ENCODE peak calls at places on chromosomes 7 and 10, in ten cellular contexts. E is sigmoid colon, X is fibroblast of the aortic adventitia, Y is cardiac fibroblast, B is heart right ventricle, I is psoas muscle, F is astrocyte of the spinal cord, H is retinal pigment epithelial cell, V is tibial artery, Z is pancreas. D is an unnamed sample.

GRCh38 chr7:28328161-28328560 is 84.2 kb upstream of the CREB5 start:
- DNase-seq in Y (no peak), F (no peak), Z (no peak), B (no peak), I (no peak), V (no peak), H (no peak), E (no peak), X (no peak), D (no peak)

GRCh38 chr10:79929409-79929904 is 19.4 kb downstream of the SFTPD start:
- DNase-seq in I (peak), E (peak), H (no peak), F (peak), Y (peak), V (peak), X (peak), B (peak), Z (peak), D (peak)

GRCh38 chr10:97666992-97667391 is 20.0 kb downstream of the AVPI1 start:
- DNase-seq in H (no peak), X (no peak), I (no peak), Z (no peak), V (no peak), E (no peak), F (no peak), B (no peak), Y (no peak), D (no peak)

GRCh38 chr10:95674643-95675042 is 18.1 kb upstream of the ALDH18A1 start:
- DNase-seq in Z (no peak), B (no peak), H (no peak), F (no peak), I (no peak), V (no peak), X (no peak), Y (no peak), E (no peak), D (no peak)

GRCh38 chr10:132536241-132536963 is 1.2 kb upstream of the INPP5A start:
- DNase-seq in H (no peak), V (peak), Y (no peak), X (peak), B (no peak), F (no peak), E (peak), Z (peak), I (peak), D (peak)

GRCh38 chr10:34655286-34656170 is 159.6 kb downstream of the PARD3 start:
- DNase-seq in Z (no peak), I (no peak), X (peak), F (peak), B (peak), H (no peak), V (no peak), E (no peak), Y (peak), D (no peak)

GRCh38 chr7:49228447-49228846 is 304.1 kb downstream of the CDC14C start:
- DNase-seq in I (no peak), H (no peak), V (no peak), E (no peak), X (no peak), Z (no peak), B (no peak), F (no peak), Y (no peak), D (no peak)

GRCh38 chr10:110411047-110411410 is 86.7 kb upstream of the DUSP5 start:
- DNase-seq in V (no peak), Z (peak), Y (peak), E (peak), X (peak), H (peak), I (no peak), F (peak), B (peak), D (no peak)

GRCh38 chr10:86261470-86261869 is 105.1 kb downstream of the GRID1 start:
- DNase-seq in I (no peak), F (no peak), X (no peak), Y (no peak), E (no peak), Z (no peak), V (no peak), H (no peak), B (no peak), D (no peak)

GRCh38 chr10:62015994-62016393 is 114.5 kb downstream of the ARID5B start:
- DNase-seq in V (no peak), H (no peak), Y (peak), Z (no peak), F (no peak), I (no peak), E (no peak), X (no peak), B (peak), D (no peak)

GRCh38 chr7:3607847-3608246 is 306.8 kb downstream of the SDK1 start:
- DNase-seq in Y (no peak), X (no peak), Z (peak), H (no peak), B (no peak), F (no peak), I (no peak), V (no peak), E (no peak), D (no peak)

GRCh38 chr7:139673230-139673629 is 104.6 kb downstream of the HIPK2 start:
- DNase-seq in E (no peak), H (no peak), V (no peak), F (no peak), X (no peak), I (no peak), Y (no peak), B (no peak), Z (no peak), D (no peak)

GRCh38 chr7:3272691-3273141 is 28.3 kb upstream of the SDK1 start:
- DNase-seq in I (no peak), V (no peak), F (peak), Z (peak), B (no peak), Y (peak), E (no peak), X (peak), H (peak), D (no peak)

GRCh38 chr7:98351136-98351535 is 49.8 kb downstream of the BAIAP2L1 start:
- DNase-seq in E (no peak), Y (no peak), F (no peak), Z (no peak), V (no peak), H (no peak), I (no peak), B (no peak), X (no peak), D (no peak)

GRCh38 chr7:107130487-107131220 is 38.1 kb upstream of the HBP1 start:
- DNase-seq in Y (no peak), H (no peak), B (no peak), X (no peak), E (no peak), F (peak), V (no peak), Z (no peak), I (no peak), D (no peak)

GRCh38 chr10:74276416-74276815 is 125.4 kb downstream of the ADK start:
- DNase-seq in Z (no peak), V (no peak), E (no peak), X (no peak), F (no peak), Y (no peak), H (no peak), B (no peak), I (no peak), D (no peak)

GRCh38 chr7:77982926-77983550 is 184.5 kb downstream of the PHTF2 start:
- DNase-seq in Z (no peak), E (no peak), Y (no peak), X (no peak), H (no peak), F (no peak), B (no peak), I (no peak), V (no peak), D (no peak)

GRCh38 chr7:140475747-140476333 is 3.5 kb downstream of the MKRN1 start:
- DNase-seq in V (no peak), F (peak), E (peak), H (no peak), X (peak), Z (no peak), I (no peak), B (peak), Y (peak), D (no peak)

GRCh38 chr10:1202343-1202742 is 146.2 kb downstream of the WDR37 start:
- DNase-seq in B (no peak), E (no peak), V (no peak), Y (no peak), I (no peak), Z (no peak), H (no peak), F (no peak), X (no peak), D (no peak)

GRCh38 chr7:123748171-123748733 is 551 bp downstream of the WASL start:
- DNase-seq in V (peak), H (no peak), B (peak), F (peak), Z (peak), X (peak), Y (peak), I (peak), E (peak), D (peak)

GRCh38 chr7:108046952-108047506 is 44.1 kb upstream of the LAMB1 start:
- DNase-seq in H (no peak), F (no peak), B (no peak), Z (no peak), Y (no peak), E (no peak), I (no peak), V (no peak), X (no peak), D (no peak)

GRCh38 chr7:142603870-142604448 is 145.3 kb upstream of the PRSS1 start:
- DNase-seq in E (no peak), Z (no peak), F (peak), Y (peak), H (no peak), V (no peak), B (peak), I (no peak), X (peak), D (no peak)

GRCh38 chr10:120436431-120437142 is 20.4 kb upstream of the PLPP4 start:
- DNase-seq in E (no peak), B (no peak), Z (no peak), F (peak), V (no peak), X (peak), I (no peak), Y (no peak), H (no peak), D (no peak)

GRCh38 chr10:381805-382204 is 246.6 kb downstream of the ZMYND11 start:
- DNase-seq in H (no peak), Y (no peak), F (no peak), V (peak), I (no peak), E (peak), X (no peak), Z (no peak), B (no peak), D (no peak)

GRCh38 chr10:81871558-81871957 is 3.4 kb upstream of the NRG3 start:
- DNase-seq in B (no peak), E (no peak), H (no peak), I (no peak), F (no peak), Y (no peak), V (no peak), X (no peak), Z (no peak), D (no peak)

GRCh38 chr10:71397340-71398212 is 856 bp downstream of the CDH23 start:
- DNase-seq in Z (no peak), X (no peak), H (no peak), E (no peak), F (no peak), B (no peak), Y (no peak), V (no peak), I (no peak), D (no peak)

GRCh38 chr10:22491931-22492615 is 146.8 kb downstream of the SPAG6 start:
- DNase-seq in Y (no peak), V (no peak), H (no peak), F (no peak), X (no peak), E (no peak), B (no peak), I (no peak), Z (no peak), D (no peak)

GRCh38 chr10:87675396-87676376 is 16.0 kb downstream of the PAPSS2 start:
- DNase-seq in X (peak), Z (no peak), H (peak), V (no peak), Y (peak), B (no peak), E (no peak), I (no peak), F (peak), D (no peak)

GRCh38 chr10:124728830-124729661 is 15.1 kb downstream of the FAM53B start:
- DNase-seq in F (no peak), B (no peak), E (no peak), I (no peak), Y (no peak), V (peak), X (no peak), H (no peak), Z (no peak), D (no peak)

GRCh38 chr7:42014625-42015412 is 222.2 kb downstream of the GLI3 start:
- DNase-seq in V (no peak), X (peak), B (no peak), I (no peak), Y (peak), H (no peak), E (no peak), F (peak), Z (no peak), D (no peak)

GRCh38 chr7:107660381-107661080 is at the start of gene SLC26A4:
- DNase-seq in F (no peak), H (no peak), X (no peak), B (no peak), Y (no peak), I (no peak), Z (no peak), V (no peak), E (no peak), D (no peak)

GRCh38 chr10:88990528-88991160 is at the start of gene FAS:
- DNase-seq in X (peak), V (peak), H (no peak), Y (peak), Z (peak), B (peak), F (peak), E (peak), I (peak), D (peak)

GRCh38 chr7:143384148-143384547 is 3.0 kb downstream of the ZYX start:
- DNase-seq in I (no peak), X (peak), Z (no peak), B (no peak), E (peak), F (no peak), H (no peak), V (peak), Y (peak), D (no peak)

GRCh38 chr10:79184141-79184625 is 115.4 kb downstream of the ZMIZ1 start:
- DNase-seq in E (no peak), F (peak), V (no peak), Z (peak), Y (peak), X (peak), I (no peak), B (no peak), H (no peak), D (peak)

GRCh38 chr10:19832624-19833507 is 16.6 kb downstream of the PLXDC2 start:
- DNase-seq in H (no peak), F (no peak), X (no peak), I (no peak), B (no peak), Z (no peak), V (no peak), E (no peak), Y (no peak), D (no peak)

GRCh38 chr10:7397049-7397448 is 13.8 kb downstream of the SFMBT2 start:
- DNase-seq in I (no peak), E (no peak), X (no peak), H (no peak), V (no peak), B (no peak), Y (peak), Z (no peak), F (peak), D (no peak)

GRCh38 chr7:157329447-157329846 is 7.4 kb upstream of the DNAJB6 start:
- DNase-seq in Z (no peak), V (no peak), B (no peak), E (no peak), H (no peak), Y (no peak), I (peak), F (no peak), X (no peak), D (no peak)

GRCh38 chr10:60429084-60429849 is 39.6 kb upstream of the ANK3 start:
- DNase-seq in F (no peak), E (no peak), Y (peak), V (no peak), Z (no peak), I (no peak), X (peak), H (no peak), B (no peak), D (no peak)

GRCh38 chr7:155861480-155861868 is 49.2 kb upstream of the SHH start:
- DNase-seq in F (no peak), I (no peak), E (no peak), V (peak), X (no peak), Z (no peak), Y (no peak), B (no peak), H (no peak), D (no peak)

GRCh38 chr7:155863721-155864151 is 51.5 kb upstream of the SHH start:
- DNase-seq in V (peak), X (no peak), H (no peak), B (no peak), Z (no peak), Y (no peak), I (no peak), E (peak), F (no peak), D (no peak)

GRCh38 chr7:155862088-155862487 is 49.8 kb upstream of the SHH start:
- DNase-seq in I (no peak), Y (no peak), E (no peak), F (no peak), V (no peak), B (no peak), Z (no peak), H (no peak), X (no peak), D (no peak)

GRCh38 chr7:155860840-155861479 is 48.7 kb upstream of the SHH start:
- DNase-seq in E (peak), H (peak), F (peak), B (no peak), X (peak), I (no peak), Z (peak), Y (peak), V (peak), D (peak)

GRCh38 chr7:155862516-155863257 is 50.4 kb upstream of the SHH start:
- DNase-seq in X (no peak), I (no peak), H (no peak), Z (no peak), V (peak), E (peak), F (no peak), Y (no peak), B (no peak), D (no peak)
- TF ChIP-seq CTCF in X (no peak), I (no peak), H (peak), Z (no peak), V (no peak), E (no peak), F (peak), Y (peak), B (no peak), D (no peak)

GRCh38 chr10:33337335-33337854 is 2.9 kb upstream of the NRP1 start:
- DNase-seq in I (no peak), X (peak), Y (peak), Z (no peak), H (no peak), E (no peak), V (no peak), B (peak), F (peak), D (no peak)
- TF ChIP-seq CTCF in I (no peak), X (peak), Y (peak), Z (no peak), H (peak), E (no peak), V (peak), B (no peak), F (peak), D (no peak)

GRCh38 chr7:132758983-132759382 is 182.7 kb upstream of the PLXNA4 start:
- DNase-seq in V (no peak), H (no peak), Y (no peak), I (no peak), F (no peak), X (no peak), Z (no peak), E (no peak), B (no peak), D (no peak)

GRCh38 chr7:132756482-132756990 is 180.3 kb upstream of the PLXNA4 start:
- DNase-seq in H (no peak), V (no peak), B (no peak), Z (no peak), X (no peak), F (no peak), E (no peak), I (no peak), Y (no peak), D (no peak)

GRCh38 chr7:132752431-132752830 is 176.2 kb upstream of the PLXNA4 start:
- DNase-seq in Z (no peak), F (peak), E (no peak), Y (no peak), H (peak), X (no peak), V (no peak), B (no peak), I (no peak), D (no peak)

GRCh38 chr7:132757778-132758177 is 181.5 kb upstream of the PLXNA4 start:
- DNase-seq in I (no peak), H (no peak), F (peak), X (no peak), E (no peak), Z (no peak), V (no peak), B (no peak), Y (no peak), D (no peak)

DNA sequence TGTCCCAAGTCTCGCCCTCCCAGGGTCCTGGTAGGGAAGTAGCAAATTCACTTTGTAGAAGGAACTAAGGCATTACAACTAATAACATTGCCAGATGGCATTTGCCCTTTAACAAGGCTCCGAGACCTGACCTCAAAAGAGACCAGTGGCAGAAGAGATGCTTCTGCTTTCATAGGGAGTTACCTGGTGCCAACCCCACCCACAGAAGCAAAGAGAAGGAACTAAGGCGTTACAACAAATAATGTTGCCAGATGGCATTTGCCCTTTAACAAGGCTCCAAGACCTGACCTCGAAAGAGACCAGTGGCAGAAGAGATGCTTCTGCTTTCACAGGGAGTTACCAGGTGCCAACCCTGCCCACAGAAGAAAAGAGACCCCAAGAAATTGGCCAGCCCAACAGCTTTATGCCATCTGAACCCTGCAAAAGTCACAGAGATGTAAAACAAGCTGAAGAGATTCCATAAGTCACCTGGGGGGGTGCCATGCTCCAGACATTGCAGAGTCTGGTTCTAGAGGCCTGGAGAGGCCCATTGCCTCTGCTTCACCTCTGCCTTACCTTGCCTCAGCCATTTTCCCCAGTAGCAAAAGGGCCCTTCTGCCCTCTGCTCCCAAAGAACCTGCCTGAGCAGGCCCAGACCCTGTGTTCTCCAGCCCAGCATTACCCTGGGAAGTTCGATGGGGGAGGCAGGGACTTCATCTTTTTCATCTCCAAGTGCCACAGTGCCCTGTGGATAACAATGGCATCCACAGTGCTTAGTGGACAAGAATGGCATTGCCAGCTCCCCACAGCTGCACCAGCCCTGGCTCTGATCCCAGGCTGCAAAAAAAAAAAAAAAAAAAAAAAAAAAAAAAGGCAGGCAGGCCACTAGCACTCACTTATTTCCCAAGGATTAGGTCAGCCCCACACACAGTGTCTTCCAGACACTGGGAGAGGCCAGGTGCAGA is 179.5 kb upstream of the PLXNA4 start:
- DNase-seq in H (no peak), B (no peak), X (no peak), Z (peak), E (no peak), F (peak), I (no peak), V (no peak), Y (peak), D (no peak)
- TF ChIP-seq CTCF in H (no peak), B (no peak), X (peak), Z (peak), E (no peak), F (no peak), I (no peak), V (no peak), Y (no peak), D (no peak)

DNA sequence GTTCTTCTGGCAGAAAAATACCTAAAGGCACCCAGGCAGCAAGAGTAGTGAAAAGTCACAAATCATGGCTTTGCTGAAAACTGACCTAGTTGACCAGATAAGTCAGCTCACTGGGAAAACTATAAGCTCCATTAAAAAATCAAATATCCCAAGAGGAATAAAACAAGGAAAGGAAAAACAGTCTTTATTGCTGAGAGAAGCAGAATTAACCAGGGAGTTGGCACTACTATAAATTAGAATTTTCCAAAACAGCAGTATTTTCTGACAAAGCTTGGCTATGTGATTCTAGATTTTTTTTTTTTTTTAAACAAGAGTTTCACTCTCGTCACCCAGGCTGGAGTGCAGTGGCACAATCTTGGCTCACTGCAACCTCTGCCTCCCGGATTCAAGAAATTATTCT is 12.6 kb downstream of the CCDC172 start:
- DNase-seq in H (no peak), E (no peak), I (no peak), Y (no peak), Z (no peak), B (no peak), V (no peak), F (no peak), X (no peak), D (no peak)
- TF ChIP-seq CTCF in H (no peak), E (no peak), I (no peak), Y (no peak), Z (no peak), B (no peak), V (no peak), F (no peak), X (no peak), D (no peak)

GRCh38 chr7:17166824-17167379 is 131.6 kb upstream of the AHR start:
- DNase-seq in H (no peak), Y (no peak), B (no peak), I (no peak), Z (no peak), F (no peak), X (no peak), E (no peak), V (no peak), D (no peak)
- TF ChIP-seq CTCF in H (no peak), Y (no peak), B (no peak), I (no peak), Z (no peak), F (no peak), X (no peak), E (no peak), V (no peak), D (no peak)

D was measured in lower lobe of right lung.